ENCODE peak calls at places on chromosomes 16 and 17, in four cellular contexts. One of them, this sample, is unnamed.

GRCh38 chr16:31874354-31875111 is 926 bp downstream of the ZNF267 start:
- DNase-seq in H1: no peak
- DNase-seq in HepG2: peak; percentile 48
- DNase-seq in GM12878: peak; percentile 82
- DNase-seq in this sample: peak; percentile 38

GRCh38 chr17:50048146-50048720 is 7.7 kb upstream of the ITGA3 start:
- DNase-seq in H1: no peak
- DNase-seq in HepG2: no peak
- DNase-seq in GM12878: no peak
- DNase-seq in this sample: no peak

GRCh38 chr16:19185510-19185851 is 17.4 kb downstream of the SYT17 start:
- DNase-seq in GM12878: no peak
- DNase-seq in HepG2: no peak
- DNase-seq in H1: no peak
- DNase-seq in this sample: no peak

GRCh38 chr16:46899443-46900143 is 15.4 kb downstream of the GPT2 start:
- DNase-seq in GM12878: no peak
- DNase-seq in H1: no peak
- DNase-seq in HepG2: no peak
- DNase-seq in this sample: no peak

GRCh38 chr16:64983983-64984382 is 137.9 kb downstream of the CDH11 start:
- DNase-seq in GM12878: no peak
- DNase-seq in HepG2: peak; percentile 5
- DNase-seq in H1: peak; percentile 78
- DNase-seq in this sample: peak; percentile 32

GRCh38 chr17:21125862-21126261 is 902 bp upstream of the DHRS7B start:
- DNase-seq in HepG2: no peak
- DNase-seq in H1: no peak
- DNase-seq in GM12878: no peak
- DNase-seq in this sample: no peak

GRCh38 chr17:73240561-73240960 is 21.1 kb downstream of the CPSF4L start:
- DNase-seq in H1: no peak
- DNase-seq in GM12878: no peak
- DNase-seq in HepG2: no peak
- DNase-seq in this sample: no peak

GRCh38 chr17:73347355-73347754 is 35.6 kb upstream of the CDC42EP4 start:
- DNase-seq in H1: no peak
- DNase-seq in HepG2: no peak
- DNase-seq in GM12878: no peak
- DNase-seq in this sample: no peak

GRCh38 chr16:50386819-50387218 is 18.0 kb upstream of the BRD7 start:
- DNase-seq in HepG2: no peak
- DNase-seq in GM12878: no peak
- DNase-seq in H1: no peak
- DNase-seq in this sample: peak; percentile 61

GRCh38 chr16:75402821-75403475 is 30.4 kb downstream of the CFDP1 start:
- DNase-seq in GM12878: no peak
- DNase-seq in H1: no peak
- DNase-seq in HepG2: peak; percentile 36
- DNase-seq in this sample: peak; percentile 50

GRCh38 chr16:89195521-89196171 is 4.7 kb downstream of the SLC22A31 start:
- DNase-seq in H1: peak; percentile 42
- DNase-seq in GM12878: no peak
- DNase-seq in HepG2: no peak
- DNase-seq in this sample: no peak

GRCh38 chr17:15368605-15369004 is 27.2 kb upstream of the TEKT3 start:
- DNase-seq in GM12878: no peak
- DNase-seq in H1: no peak
- DNase-seq in HepG2: no peak
- DNase-seq in this sample: no peak

GRCh38 chr16:24993722-24994686 is 21.2 kb downstream of the ARHGAP17 start:
- DNase-seq in GM12878: no peak
- DNase-seq in H1: no peak
- DNase-seq in HepG2: peak; percentile 99
- DNase-seq in this sample: no peak

GRCh38 chr17:76266244-76266938 is 1.2 kb downstream of the UBALD2 start:
- DNase-seq in GM12878: no peak
- DNase-seq in HepG2: peak; percentile 52
- DNase-seq in H1: no peak
- DNase-seq in this sample: peak; percentile 50

GRCh38 chr16:53282975-53283946 is 151.0 kb upstream of the RBL2 start:
- DNase-seq in HepG2: peak; percentile 55
- DNase-seq in H1: no peak
- DNase-seq in GM12878: peak; percentile 3
- DNase-seq in this sample: peak; percentile 51

GRCh38 chr17:953767-954166 is 25.8 kb downstream of the NXN start:
- DNase-seq in H1: no peak
- DNase-seq in GM12878: no peak
- DNase-seq in HepG2: no peak
- DNase-seq in this sample: no peak

GRCh38 chr17:951388-952132 is 28.0 kb downstream of the NXN start:
- DNase-seq in H1: peak; percentile 77
- DNase-seq in GM12878: no peak
- DNase-seq in HepG2: peak; percentile 78
- DNase-seq in this sample: no peak

GRCh38 chr17:957856-958421 is 21.6 kb downstream of the NXN start:
- DNase-seq in HepG2: no peak
- DNase-seq in GM12878: no peak
- DNase-seq in H1: no peak
- DNase-seq in this sample: no peak

GRCh38 chr17:956905-957304 is 22.7 kb downstream of the NXN start:
- DNase-seq in H1: no peak
- DNase-seq in GM12878: no peak
- DNase-seq in HepG2: no peak
- DNase-seq in this sample: peak; percentile 64

GRCh38 chr17:954431-955164 is 25.0 kb downstream of the NXN start:
- DNase-seq in GM12878: no peak
- DNase-seq in H1: no peak
- DNase-seq in HepG2: peak; percentile 90
- DNase-seq in this sample: no peak
- TF ChIP-seq CHD2 in GM12878: no peak
- TF ChIP-seq CHD2 in H1: no peak
- TF ChIP-seq CHD2 in HepG2: no peak
- TF ChIP-seq CHD2 in this sample: no peak

GRCh38 chr16:29306953-29307597 is 99.4 kb downstream of the NPIPB11 start:
- DNase-seq in HepG2: no peak
- DNase-seq in H1: no peak
- DNase-seq in GM12878: no peak
- DNase-seq in this sample: no peak
- TF ChIP-seq TCF12 in HepG2: no peak
- TF ChIP-seq TCF12 in H1: no peak
- TF ChIP-seq TCF12 in GM12878: no peak
- TF ChIP-seq TCF12 in this sample: no peak

DNA sequence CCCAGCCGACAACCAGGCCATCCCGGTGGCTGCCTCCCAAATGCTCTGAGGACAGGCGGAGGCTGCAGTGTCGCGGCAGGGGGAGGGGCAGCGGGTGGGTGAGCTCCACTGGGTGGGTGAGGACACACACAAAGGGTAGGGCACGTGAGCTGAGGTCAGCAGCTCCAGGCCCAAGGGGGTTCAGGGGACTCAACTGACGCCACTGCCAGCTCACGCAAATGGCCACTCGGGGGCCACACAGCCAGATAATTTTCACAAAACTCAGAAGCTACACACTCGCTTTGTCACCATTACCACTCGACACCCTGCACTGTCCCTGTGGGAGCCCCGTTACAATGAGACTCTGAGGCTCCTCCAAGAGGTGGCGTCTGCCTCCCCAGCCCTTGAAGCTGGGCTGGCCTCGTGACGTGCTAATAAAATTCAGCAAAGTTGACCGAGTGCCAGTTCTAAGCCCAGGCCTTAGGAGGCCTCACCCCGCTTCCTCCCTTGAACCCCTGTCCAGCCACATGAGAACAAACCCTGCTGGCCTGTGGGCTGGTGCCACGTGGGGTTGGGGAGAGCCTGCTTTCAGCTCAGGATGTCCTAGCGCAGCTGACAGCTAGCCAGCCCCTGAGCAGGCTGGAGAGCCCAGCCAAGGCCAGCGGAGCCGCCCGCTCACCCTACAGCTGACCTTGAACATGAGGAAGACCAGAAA is 56.9 kb downstream of the RMI2 start:
- DNase-seq in HepG2: no peak
- DNase-seq in H1: no peak
- DNase-seq in GM12878: no peak
- DNase-seq in this sample: peak; percentile 44
- TF ChIP-seq CHD2 in HepG2: no peak
- TF ChIP-seq CHD2 in H1: no peak
- TF ChIP-seq CHD2 in GM12878: no peak
- TF ChIP-seq CHD2 in this sample: no peak

GRCh38 chr16:9650284-9650683 is 531.9 kb downstream of the GRIN2A start:
- DNase-seq in GM12878: no peak
- DNase-seq in H1: peak; percentile 22
- DNase-seq in HepG2: no peak
- DNase-seq in this sample: no peak

GRCh38 chr16:9645911-9646310 is 536.3 kb downstream of the GRIN2A start:
- DNase-seq in H1: peak; percentile 29
- DNase-seq in HepG2: no peak
- DNase-seq in GM12878: no peak
- DNase-seq in this sample: no peak

GRCh38 chr16:9644258-9644657 is 538.0 kb downstream of the GRIN2A start:
- DNase-seq in H1: no peak
- DNase-seq in GM12878: no peak
- DNase-seq in HepG2: no peak
- DNase-seq in this sample: no peak

DNA sequence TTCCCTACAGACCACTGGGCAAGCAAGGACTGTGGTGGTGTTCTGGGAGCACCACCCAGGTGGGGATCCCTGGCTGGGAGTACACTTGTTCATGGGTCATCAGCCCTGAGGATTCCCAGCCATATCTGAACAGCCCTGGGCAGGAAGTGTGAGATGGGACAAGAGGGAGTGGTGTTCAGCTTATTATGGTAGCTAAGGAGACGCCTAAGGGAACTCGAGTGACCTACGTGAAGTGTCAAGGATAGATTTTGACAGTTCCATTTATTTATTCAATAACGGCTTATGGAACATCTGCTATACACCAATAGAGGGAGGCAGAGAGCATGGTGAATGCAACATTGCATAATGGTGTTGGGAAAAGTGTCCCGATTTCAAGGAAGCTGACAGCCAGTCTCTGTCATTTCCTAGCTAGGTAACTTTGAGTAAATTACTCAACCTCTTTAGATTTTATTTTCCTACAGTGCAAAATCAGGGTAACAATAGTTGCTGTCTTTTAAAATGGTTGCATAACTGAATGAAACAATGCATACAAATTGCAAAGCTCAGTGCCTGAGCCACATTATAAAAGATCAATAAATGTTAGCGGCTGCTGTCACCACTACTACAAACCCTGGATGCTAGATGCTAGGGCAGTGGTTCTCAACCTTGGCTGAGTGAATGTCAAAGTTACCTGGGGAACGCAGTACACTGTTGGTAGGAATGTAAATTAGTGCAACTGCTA is 534.1 kb downstream of the GRIN2A start:
- DNase-seq in H1: peak; percentile 50
- DNase-seq in HepG2: peak; percentile 57
- DNase-seq in GM12878: no peak
- DNase-seq in this sample: peak; percentile 33
- TF ChIP-seq TCF12 in H1: no peak
- TF ChIP-seq TCF12 in HepG2: no peak
- TF ChIP-seq TCF12 in GM12878: no peak
- TF ChIP-seq TCF12 in this sample: no peak

DNA sequence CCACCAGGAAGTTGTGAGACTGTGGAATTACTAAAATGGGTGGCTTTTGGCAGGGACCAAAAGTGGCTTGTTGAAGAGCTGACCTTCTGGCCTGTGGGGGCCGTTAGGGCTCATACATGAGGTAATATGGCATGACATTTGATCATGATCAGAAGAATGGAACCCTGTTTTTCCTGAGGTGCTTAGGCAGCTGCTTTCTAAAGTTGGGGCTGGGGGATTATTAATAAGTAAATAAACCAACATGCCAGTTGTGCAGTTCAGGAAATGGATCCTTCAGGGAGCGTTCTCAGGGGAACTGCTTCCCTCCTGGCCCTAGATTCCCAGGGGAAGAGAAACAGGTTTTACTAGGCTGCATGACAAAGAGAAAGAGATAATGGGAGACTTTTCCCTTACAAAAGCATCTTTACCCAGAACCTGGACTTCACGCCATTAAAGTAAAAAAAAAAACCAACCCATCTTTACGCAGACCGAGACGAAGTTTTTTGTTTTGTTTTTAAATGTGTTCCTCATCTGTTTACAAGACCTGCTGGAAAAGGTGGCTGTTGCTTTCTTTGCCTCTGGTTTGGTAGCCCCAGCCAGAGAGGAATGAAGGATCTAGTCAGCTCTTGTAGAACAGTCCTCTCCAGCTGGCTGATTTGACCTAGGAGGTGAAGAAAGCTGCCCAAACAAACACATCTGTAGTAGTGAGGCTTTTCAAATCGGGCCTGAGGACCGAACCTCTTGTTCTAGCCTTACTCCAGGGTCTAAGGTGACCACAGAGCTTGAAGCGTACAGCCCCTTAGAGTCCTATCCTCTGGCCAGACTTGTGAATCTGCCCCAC is 22.7 kb downstream of the YPEL2 start:
- DNase-seq in GM12878: no peak
- DNase-seq in H1: no peak
- DNase-seq in HepG2: no peak
- DNase-seq in this sample: no peak
- TF ChIP-seq CHD2 in GM12878: no peak
- TF ChIP-seq CHD2 in H1: no peak
- TF ChIP-seq CHD2 in HepG2: no peak
- TF ChIP-seq CHD2 in this sample: no peak

GRCh38 chr17:39209317-39210092 is 9.4 kb downstream of the RPL19 start:
- DNase-seq in H1: peak; percentile 76
- DNase-seq in GM12878: no peak
- DNase-seq in HepG2: no peak
- DNase-seq in this sample: peak; percentile 78
- TF ChIP-seq TCF12 in H1: no peak
- TF ChIP-seq TCF12 in GM12878: no peak
- TF ChIP-seq TCF12 in HepG2: no peak
- TF ChIP-seq TCF12 in this sample: no peak

DNA sequence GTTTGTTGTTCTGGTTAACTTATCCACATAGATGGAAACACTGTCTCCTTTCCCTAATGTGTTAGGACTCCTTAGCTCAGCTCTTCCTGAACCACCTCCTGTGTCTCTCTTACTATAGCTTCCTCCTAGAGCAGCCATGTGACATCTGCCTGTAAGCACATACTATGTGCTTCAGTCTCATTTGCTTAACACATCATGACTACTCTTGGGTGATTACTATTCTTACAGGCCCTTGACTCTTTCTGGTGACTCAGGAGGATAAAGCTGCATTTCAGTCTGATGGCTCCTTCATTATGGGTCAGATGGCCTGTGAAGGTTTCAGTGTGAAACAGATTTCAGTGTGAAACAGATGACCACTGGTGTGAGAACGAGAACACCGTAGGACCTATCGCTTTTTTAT is 320 bp upstream of the KRTAP4-2 start:
- DNase-seq in HepG2: no peak
- DNase-seq in H1: no peak
- DNase-seq in GM12878: no peak
- DNase-seq in this sample: no peak
- TF ChIP-seq CHD2 in HepG2: no peak
- TF ChIP-seq CHD2 in H1: no peak
- TF ChIP-seq CHD2 in GM12878: no peak
- TF ChIP-seq CHD2 in this sample: no peak